ENCODE peak calls at places on chromosomes 13 and 19, in eight cellular contexts. F, W, Z, G, K, P, A and T are unnamed samples.

GRCh38 chr19:45514376-45515051 is 7.2 kb downstream of the VASP start:
- DNase-seq in Z (no peak), G (no peak), K (no peak), A (peak), P (no peak), F (no peak), W (no peak), T (no peak)

GRCh38 chr19:51070334-51070886 is 5.5 kb upstream of the KLK13 start:
- DNase-seq in G (no peak), Z (no peak), A (no peak), P (no peak), W (no peak), F (no peak), K (no peak), T (no peak)

GRCh38 chr13:50955807-50956206 is 46.2 kb downstream of the RNASEH2B start:
- DNase-seq in A (no peak), G (no peak), W (no peak), F (no peak), P (no peak), Z (no peak), K (no peak), T (no peak)

GRCh38 chr13:35648109-35648508 is 171.6 kb upstream of the MAB21L1 start:
- DNase-seq in A (no peak), K (no peak), G (no peak), F (peak), W (no peak), Z (peak), P (no peak), T (no peak)

GRCh38 chr13:107838592-107839161 is 376.7 kb downstream of the LIG4 start:
- DNase-seq in A (no peak), Z (no peak), K (no peak), P (no peak), W (no peak), G (no peak), F (no peak), T (no peak)

GRCh38 chr13:80361298-80361697 is 20.4 kb upstream of the SPRY2 start:
- DNase-seq in Z (no peak), A (no peak), K (no peak), G (no peak), P (no peak), F (no peak), W (no peak), T (no peak)

GRCh38 chr13:95643814-95644598 is 500 bp downstream of the DZIP1 start:
- DNase-seq in W (peak), A (peak), P (no peak), G (peak), K (no peak), Z (peak), F (peak), T (peak)

GRCh38 chr13:79128158-79128557 is 277.9 kb downstream of the RBM26 start:
- DNase-seq in Z (peak), P (no peak), K (no peak), F (peak), G (no peak), W (no peak), A (peak), T (no peak)

GRCh38 chr19:3982701-3983541 is 2.3 kb downstream of the EEF2 start:
- DNase-seq in Z (peak), G (no peak), K (no peak), W (no peak), A (no peak), F (peak), P (no peak), T (no peak)

GRCh38 chr13:99378985-99379734 is 72.0 kb upstream of the GPR183 start:
- DNase-seq in K (no peak), W (no peak), G (no peak), Z (peak), F (no peak), A (no peak), P (no peak), T (no peak)

GRCh38 chr13:47109028-47109427 is 212.2 kb upstream of the HTR2A start:
- DNase-seq in Z (no peak), G (no peak), F (peak), P (no peak), A (peak), W (no peak), K (no peak), T (no peak)

GRCh38 chr19:49689133-49690072 is at the start of gene ADM5:
- DNase-seq in A (no peak), Z (no peak), G (no peak), P (no peak), K (no peak), W (peak), F (no peak), T (peak)

GRCh38 chr13:97306646-97307045 is 84.5 kb downstream of the MBNL2 start:
- DNase-seq in F (peak), A (no peak), Z (no peak), P (no peak), G (no peak), W (no peak), K (no peak), T (no peak)

GRCh38 chr19:14786421-14786851 is 8.1 kb upstream of the ADGRE2 start:
- DNase-seq in F (no peak), Z (no peak), A (peak), K (no peak), W (no peak), P (no peak), G (peak), T (peak)

GRCh38 chr13:33992891-33993336 is 175.0 kb downstream of the RFC3 start:
- DNase-seq in F (no peak), G (no peak), Z (no peak), P (no peak), K (no peak), A (no peak), W (no peak), T (no peak)

GRCh38 chr19:44738603-44739585 is 9.6 kb upstream of the BCL3 start:
- DNase-seq in F (peak), W (no peak), Z (no peak), P (no peak), G (no peak), K (no peak), A (peak), T (no peak)

DNA sequence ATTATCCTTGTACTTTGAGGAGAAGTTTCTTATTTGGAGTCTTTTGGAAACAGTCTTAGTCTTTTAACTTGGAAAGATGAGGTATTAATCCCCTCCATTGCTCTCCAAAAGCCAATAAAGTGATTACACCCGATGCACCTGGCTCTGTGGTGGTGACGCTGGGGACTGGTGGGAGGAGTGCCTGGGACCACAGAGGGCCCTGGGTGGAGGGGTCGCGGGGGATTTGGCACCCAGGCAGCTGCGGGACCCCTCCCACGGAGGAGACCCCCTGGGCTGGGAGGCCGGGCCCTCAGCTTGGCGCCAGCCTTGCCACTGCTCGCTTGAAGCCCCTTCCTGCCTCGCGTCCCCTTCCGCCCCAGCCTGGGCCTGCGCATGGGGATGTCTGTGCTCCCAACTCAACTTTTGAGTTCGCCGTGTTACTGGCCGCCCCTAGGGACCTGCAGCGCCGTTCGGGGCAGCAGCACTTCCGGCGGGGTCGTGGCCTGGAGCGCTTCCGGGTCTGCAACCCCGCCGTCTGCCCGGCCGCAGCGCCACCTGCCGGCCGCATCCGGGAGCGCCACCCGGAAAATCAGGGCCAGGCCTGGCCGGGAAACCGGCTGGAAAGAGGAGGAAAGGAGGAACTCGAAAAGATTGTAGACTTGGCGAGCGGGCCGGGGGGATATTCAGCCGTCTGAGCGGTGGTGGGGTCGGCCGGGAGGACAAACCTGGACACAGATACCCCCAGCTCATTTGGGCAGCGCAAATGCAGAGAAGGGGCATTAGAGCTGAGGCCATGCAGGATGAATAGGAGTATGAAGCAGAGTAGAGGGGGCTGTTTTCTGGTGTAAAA is 8.4 kb downstream of the PEAK3 start:
- DNase-seq in Z (peak), G (peak), A (peak), F (peak), W (peak), P (no peak), K (peak), T (peak)
- TF ChIP-seq CTCF in Z (peak), G (peak), A (peak), F (peak), W (peak), P (peak), K (peak), T (peak)

GRCh38 chr13:41763772-41764171 is 197.1 kb downstream of the VWA8 start:
- DNase-seq in K (no peak), A (no peak), G (no peak), F (no peak), P (no peak), W (no peak), Z (no peak), T (no peak)
- TF ChIP-seq CTCF in K (no peak), A (no peak), G (no peak), F (no peak), P (no peak), W (no peak), Z (no peak), T (no peak)

GRCh38 chr13:27273658-27274425 is 3.2 kb downstream of the RASL11A start:
- DNase-seq in P (no peak), W (no peak), K (no peak), A (no peak), Z (peak), G (no peak), F (peak), T (no peak)

GRCh38 chr13:27269114-27269665 is 1.4 kb upstream of the RASL11A start:
- DNase-seq in W (no peak), Z (peak), G (no peak), F (no peak), P (no peak), K (no peak), A (no peak), T (no peak)

GRCh38 chr13:27274631-27275030 is 4.0 kb downstream of the RASL11A start:
- DNase-seq in Z (no peak), K (no peak), P (no peak), A (no peak), F (no peak), W (no peak), G (no peak), T (no peak)

GRCh38 chr13:27271572-27272096 is 1.0 kb downstream of the RASL11A start:
- DNase-seq in P (no peak), W (no peak), A (no peak), Z (no peak), G (no peak), K (no peak), F (no peak), T (no peak)

GRCh38 chr13:27270594-27271520 is at the start of gene RASL11A:
- DNase-seq in G (peak), P (peak), A (peak), Z (peak), K (peak), W (peak), F (peak), T (peak)
- TF ChIP-seq CTCF in G (peak), P (peak), A (peak), Z (peak), K (peak), W (peak), F (peak), T (peak)

DNA sequence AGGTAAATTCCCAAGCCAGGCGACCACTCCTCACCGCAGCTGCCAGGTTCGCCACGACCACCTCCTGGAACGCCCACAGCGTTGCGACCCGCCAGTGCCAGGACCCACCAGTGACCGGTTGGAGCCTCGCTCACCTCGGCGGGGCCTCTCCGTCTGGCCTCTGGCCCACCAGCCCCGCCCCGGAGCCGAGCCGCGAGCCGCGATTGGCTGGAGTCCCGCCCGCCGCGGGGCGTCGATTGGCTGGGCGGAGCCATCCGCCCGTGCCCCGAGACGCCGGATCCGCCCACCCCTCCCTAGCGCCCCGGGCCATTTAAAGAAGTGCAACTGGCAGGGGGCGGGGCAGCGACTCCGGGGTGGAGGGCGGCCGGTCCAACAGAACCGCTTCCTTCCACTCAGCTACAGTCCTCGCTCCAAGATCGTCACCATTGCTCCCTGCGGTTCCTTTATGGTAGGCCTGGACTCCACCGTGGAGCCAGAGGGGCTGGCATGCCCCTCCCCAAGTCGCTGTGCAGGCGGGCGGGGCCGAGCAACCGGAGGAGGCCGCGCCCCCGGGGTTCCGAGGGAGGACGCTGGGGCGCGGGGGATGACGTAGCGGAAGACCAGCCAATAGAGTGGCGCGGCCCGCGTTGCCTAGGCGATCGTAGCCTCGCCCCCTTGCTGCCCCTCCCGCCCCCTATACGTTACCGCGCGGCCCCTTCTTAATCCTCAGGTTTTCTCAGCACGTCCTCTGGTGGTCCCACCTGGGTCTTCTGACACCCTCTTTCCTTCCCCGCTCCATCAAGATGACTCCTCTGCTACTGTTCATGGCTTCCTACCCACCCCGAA is at the start of gene SERTAD3:
- DNase-seq in K (peak), P (peak), W (peak), A (peak), G (peak), Z (peak), F (peak), T (peak)
- TF ChIP-seq CTCF in K (no peak), P (peak), W (no peak), A (no peak), G (no peak), Z (peak), F (peak), T (peak)

DNA sequence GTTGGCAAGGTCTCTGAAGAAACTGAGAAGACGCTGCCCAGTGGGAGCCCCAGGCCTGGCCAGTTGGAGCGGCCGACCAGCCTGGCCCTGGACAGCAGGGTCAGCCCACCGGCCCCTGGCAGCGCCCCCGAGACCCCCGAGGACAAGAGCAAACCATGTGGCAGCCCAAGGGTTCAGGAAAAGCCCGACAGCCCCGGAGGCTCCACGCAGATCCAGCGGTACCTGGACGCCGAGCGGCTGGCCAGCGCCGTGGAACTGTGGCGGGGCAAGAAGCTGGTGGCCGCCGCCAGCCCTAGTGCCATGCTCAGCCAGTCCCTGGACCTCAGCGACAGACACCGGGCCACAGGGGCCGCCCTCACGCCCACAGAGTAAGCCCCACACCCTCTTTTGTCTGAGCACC is 20.1 kb upstream of the USE1 start:
- DNase-seq in G (no peak), P (no peak), K (no peak), W (no peak), A (no peak), F (no peak), Z (no peak), T (no peak)
- TF ChIP-seq CTCF in G (no peak), P (no peak), K (no peak), W (no peak), A (no peak), F (no peak), Z (no peak), T (no peak)